ENCODE peak calls at places on chromosome 3, in seven cellular contexts. C is HuH-7.5, M is GM12891, Y is GM12865, W is posterior cingulate gyrus, Q is HTR-8/SVneo, K is ureter. G is an unnamed sample.

GRCh38 chr3:89025185-89025584 is 82.2 kb upstream of the EPHA3 start:
- DNase-seq in C (no peak), M (no peak), Y (no peak), W (no peak), Q (no peak), K (no peak), G (peak)

GRCh38 chr3:67650084-67650483 is 4.3 kb downstream of the SUCLG2 start:
- DNase-seq in C (no peak), M (no peak), Y (no peak), W (no peak), Q (no peak), K (no peak), G (no peak)

GRCh38 chr3:186452517-186452916 is 90.5 kb upstream of the DGKG start:
- DNase-seq in C (no peak), M (no peak), Y (no peak), W (no peak), Q (peak), K (no peak), G (peak)

GRCh38 chr3:15667484-15667883 is 65.9 kb downstream of the BTD start:
- DNase-seq in C (no peak), M (no peak), Y (peak), W (no peak), Q (no peak), K (no peak), G (no peak)

GRCh38 chr3:17110665-17111396 is 226.1 kb downstream of the PLCL2 start:
- DNase-seq in C (no peak), M (no peak), Y (peak), W (no peak), Q (no peak), K (no peak), G (no peak)

GRCh38 chr3:193400304-193400703 is 21.8 kb upstream of the ATP13A5 start:
- DNase-seq in C (no peak), M (no peak), Y (no peak), W (no peak), Q (no peak), K (no peak), G (no peak)

GRCh38 chr3:123159926-123160635 is 41.7 kb upstream of the SEC22A start:
- DNase-seq in C (no peak), M (no peak), Y (no peak), W (no peak), Q (no peak), K (no peak), G (no peak)

GRCh38 chr3:57512174-57512573 is 32.0 kb downstream of the DNAH12 start:
- DNase-seq in C (no peak), M (no peak), Y (no peak), W (no peak), Q (no peak), K (no peak), G (no peak)

GRCh38 chr3:25385807-25386512 is 42.1 kb upstream of the RARB start:
- DNase-seq in C (no peak), M (no peak), Y (no peak), W (no peak), Q (no peak), K (no peak), G (no peak)

GRCh38 chr3:128487813-128488635 is 5.0 kb downstream of the GATA2 start:
- DNase-seq in C (peak), M (peak), Y (peak), W (peak), Q (peak), K (peak), G (peak)

GRCh38 chr3:145359040-145359439 is 801.9 kb downstream of the PLOD2 start:
- DNase-seq in C (no peak), M (no peak), Y (no peak), W (no peak), Q (no peak), K (no peak), G (no peak)

GRCh38 chr3:58559586-58559985 is 17.6 kb downstream of the FAM107A start:
- DNase-seq in C (no peak), M (no peak), Y (no peak), W (peak), Q (no peak), K (no peak), G (no peak)

GRCh38 chr3:150144309-150144708 is 173.6 kb upstream of the PFN2 start:
- DNase-seq in C (no peak), M (no peak), Y (no peak), W (no peak), Q (no peak), K (no peak), G (no peak)

GRCh38 chr3:150177673-150178378 is 207.1 kb upstream of the PFN2 start:
- DNase-seq in C (no peak), M (no peak), Y (no peak), W (no peak), Q (peak), K (no peak), G (no peak)

GRCh38 chr3:48634661-48635221 is 520 bp downstream of the SLC26A6 start:
- DNase-seq in C (peak), M (peak), Y (peak), W (peak), Q (peak), K (no peak), G (peak)

GRCh38 chr3:130925628-130926027 is 31.7 kb downstream of the ATP2C1 start:
- DNase-seq in C (no peak), M (no peak), Y (peak), W (no peak), Q (no peak), K (no peak), G (peak)

GRCh38 chr3:13023251-13024055 is 49.8 kb downstream of the IQSEC1 start:
- DNase-seq in C (no peak), M (no peak), Y (peak), W (peak), Q (no peak), K (no peak), G (peak)

GRCh38 chr3:58704745-58705144 is 38.2 kb upstream of the FAM3D start:
- DNase-seq in C (no peak), M (no peak), Y (peak), W (no peak), Q (no peak), K (no peak), G (peak)

GRCh38 chr3:180048108-180048507 is 11.4 kb upstream of the PEX5L start:
- DNase-seq in C (no peak), M (no peak), Y (peak), W (no peak), Q (no peak), K (no peak), G (no peak)

GRCh38 chr3:156787926-156788663 is 38.1 kb upstream of the LEKR1 start:
- DNase-seq in C (no peak), M (no peak), Y (peak), W (no peak), Q (peak), K (no peak), G (peak)